ENCODE peak calls at places on chromosomes 13 and 19, in four cellular contexts. T is stimulated activated CD4-positive, alpha-beta T cell treated with anti-CD3 and anti-CD28 coated beads, Interleukin-1b, Interleukin-23, amount 100 ng/mL, for 24 hours; U is T-helper 17 cell; P is activated CD8-positive, alpha-beta memory T cell treated with anti-CD3 and anti-CD28 coated beads for 4 hours. L is an unnamed sample.

GRCh38 chr19:1524206-1524971 is 512 bp downstream of the PLK5 start:
- DNase-seq in T (no peak), U (no peak), P (no peak), L (no peak)

GRCh38 chr13:112968380-112968909 is 569 bp upstream of the MCF2L start:
- DNase-seq in T (peak), U (peak), P (no peak), L (no peak)

GRCh38 chr13:22120646-22121045 is 449.8 kb downstream of the FGF9 start:
- DNase-seq in T (no peak), U (no peak), P (no peak), L (no peak)

GRCh38 chr13:42035905-42036521 is 12.4 kb upstream of the DGKH start:
- DNase-seq in T (no peak), U (no peak), P (no peak), L (no peak)

GRCh38 chr13:113746143-113746525 is 12.9 kb upstream of the TMEM255B start:
- DNase-seq in T (no peak), U (no peak), P (no peak), L (no peak)

GRCh38 chr13:109165417-109165904 is 536.0 kb downstream of the MYO16 start:
- DNase-seq in T (no peak), U (no peak), P (no peak), L (no peak)

GRCh38 chr13:111506131-111506530 is 185.7 kb downstream of the TEX29 start:
- DNase-seq in T (no peak), U (no peak), P (no peak), L (no peak)

GRCh38 chr19:47760632-47760999 is 15.3 kb downstream of the NOP53 start:
- DNase-seq in T (no peak), U (no peak), P (no peak), L (no peak)

GRCh38 chr13:41365636-41366035 is 54.6 kb downstream of the NAA16 start:
- DNase-seq in T (no peak), U (no peak), P (no peak), L (no peak)

GRCh38 chr19:43765109-43765876 is 10.5 kb upstream of the SMG9 start:
- DNase-seq in T (peak), U (peak), P (peak), L (no peak)

GRCh38 chr19:50191270-50191669 is 12.2 kb upstream of the MYH14 start:
- DNase-seq in T (no peak), U (no peak), P (no peak), L (no peak)

GRCh38 chr19:4624301-4624700 is 15.0 kb upstream of the TNFAIP8L1 start:
- DNase-seq in T (no peak), U (no peak), P (no peak), L (no peak)

GRCh38 chr13:81639984-81640582 is 1299.2 kb upstream of the SPRY2 start:
- DNase-seq in T (no peak), U (no peak), P (no peak), L (peak)

GRCh38 chr13:46119883-46120614 is 15.2 kb upstream of the CPB2 start:
- DNase-seq in T (no peak), U (no peak), P (no peak), L (peak)

GRCh38 chr19:21604351-21604926 is 99.0 kb downstream of the ZNF429 start:
- DNase-seq in T (no peak), U (no peak), P (no peak), L (no peak)

GRCh38 chr13:51267581-51267980 is 45.4 kb downstream of the FAM124A start:
- DNase-seq in T (no peak), U (no peak), P (no peak), L (no peak)